ENCODE peak calls at places on chromosomes 5 and 9, in five cellular contexts. D is ovary; O is A549; B is CD8-positive, alpha-beta T cell; N is OCI-LY7. U is an unnamed sample.
A peak's percentile ranks its signal among the peaks of the same experiment; 100 is the strongest.

GRCh38 chr9:107809859-107810492 is 320.4 kb upstream of the KLF4 start:
- DNase-seq in D (no peak), O (no peak), B (no peak), N (no peak), U (peak; percentile 87)

GRCh38 chr5:74428275-74428674 is 212.3 kb downstream of the ENC1 start:
- DNase-seq in D (no peak), O (no peak), B (no peak), N (no peak), U (no peak)

GRCh38 chr5:61586096-61587084 is 254.3 kb downstream of the ZSWIM6 start:
- DNase-seq in D (peak; percentile 68), O (no peak), B (no peak), N (no peak), U (no peak)

GRCh38 chr5:178113141-178113787 is at the start of gene N4BP3:
- DNase-seq in D (peak; percentile 64), O (peak; percentile 60), B (peak; percentile 71), N (peak; percentile 93), U (peak; percentile 91)

GRCh38 chr5:16733597-16733996 is 116.8 kb upstream of the RETREG1 start:
- DNase-seq in D (no peak), O (no peak), B (no peak), N (no peak), U (no peak)

GRCh38 chr9:81499021-81499454 is 190.3 kb downstream of the TLE1 start:
- DNase-seq in D (no peak), O (no peak), B (no peak), N (no peak), U (no peak)

GRCh38 chr9:133580416-133580738 is 28.8 kb downstream of the FAM163B start:
- DNase-seq in D (no peak), O (no peak), B (no peak), N (peak; percentile 45), U (no peak)

GRCh38 chr5:179187229-179187678 is 127.1 kb downstream of the ZNF354C start:
- DNase-seq in D (no peak), O (no peak), B (no peak), N (no peak), U (no peak)

GRCh38 chr5:75054110-75054930 is 2.0 kb upstream of the GCNT4 start:
- DNase-seq in D (peak; percentile 62), O (no peak), B (no peak), N (no peak), U (no peak)

GRCh38 chr9:136700959-136701664 is 11.3 kb upstream of the DIPK1B start:
- DNase-seq in D (no peak), O (no peak), B (peak; percentile 32), N (no peak), U (no peak)

DNA sequence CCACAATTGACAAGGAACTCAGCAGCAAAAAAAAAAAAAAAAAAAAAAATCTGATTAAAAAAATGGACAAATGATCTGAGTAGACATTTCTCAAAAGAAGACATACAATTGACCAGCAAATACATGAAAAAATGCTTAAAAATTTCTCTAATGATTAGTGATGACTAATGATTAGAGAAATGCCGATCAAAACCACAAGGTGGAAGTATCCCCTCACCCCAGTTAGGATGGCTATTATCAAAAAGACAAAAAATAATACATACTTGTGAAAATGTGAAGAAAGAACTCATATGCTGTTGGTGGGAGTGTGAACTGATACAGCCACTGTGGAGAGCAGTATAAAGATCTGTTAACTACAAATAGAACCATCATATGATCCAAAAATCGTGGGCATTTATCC is 245.3 kb downstream of the OSTF1 start:
- DNase-seq in D (no peak), O (no peak), B (no peak), N (no peak), U (no peak)
- TF ChIP-seq CTCF in D (peak; percentile 58), O (no peak), B (no peak), N (peak; percentile 45), U (no peak)

GRCh38 chr9:127549218-127549617 is 62.9 kb upstream of the STXBP1 start:
- DNase-seq in D (no peak), O (no peak), B (no peak), N (no peak), U (no peak)
- H3K27ac ChIP-seq in D (no peak overlapping the region), O (no peak overlapping the region), B (no peak overlapping the region), N (no peak overlapping the region), U (peak overlapping the region; percentile 99)

GRCh38 chr5:98769006-98769255 is 4.5 kb upstream of the RGMB start:
- DNase-seq in D (peak; percentile 64), O (no peak), B (peak; percentile 18), N (no peak), U (no peak)
- TF ChIP-seq CTCF in D (peak; percentile 44), O (peak; percentile 77), B (no peak), N (peak; percentile 30), U (peak; percentile 78)

DNA sequence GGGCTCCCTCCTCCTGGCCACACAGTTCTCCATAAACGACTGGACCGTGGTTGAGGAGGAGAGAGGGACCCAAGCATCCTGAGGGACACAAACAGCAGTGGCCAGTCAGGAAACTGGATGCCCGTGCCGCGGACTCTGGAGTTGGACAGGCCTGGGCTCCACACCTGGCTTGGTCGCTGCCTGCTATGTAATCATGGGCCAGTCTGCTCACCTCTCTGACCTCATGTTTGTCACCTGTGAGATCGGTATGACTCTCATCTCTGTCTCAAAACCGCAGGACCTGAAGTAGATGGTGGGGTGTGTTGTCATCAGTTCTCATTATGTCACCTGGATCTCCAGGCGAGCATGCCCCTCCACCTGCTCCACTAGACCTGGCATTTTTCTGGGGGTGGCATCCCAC is 14.5 kb downstream of the CXXC5 start:
- DNase-seq in D (no peak), O (no peak), B (no peak), N (no peak), U (no peak)
- H3K27ac ChIP-seq in D (no peak overlapping the region), O (no peak overlapping the region), B (no peak overlapping the region), N (peak overlapping the region; percentile 99), U (peak overlapping the region; percentile 94)

GRCh38 chr9:14766299-14766698 is 43.8 kb upstream of the CER1 start:
- DNase-seq in D (no peak), O (no peak), B (no peak), N (no peak), U (no peak)

GRCh38 chr9:14770592-14770991 is 48.1 kb upstream of the CER1 start:
- DNase-seq in D (no peak), O (no peak), B (no peak), N (no peak), U (no peak)

GRCh38 chr9:14769235-14769580 is 46.7 kb upstream of the CER1 start:
- DNase-seq in D (no peak), O (no peak), B (no peak), N (peak; percentile 61), U (peak; percentile 13)

DNA sequence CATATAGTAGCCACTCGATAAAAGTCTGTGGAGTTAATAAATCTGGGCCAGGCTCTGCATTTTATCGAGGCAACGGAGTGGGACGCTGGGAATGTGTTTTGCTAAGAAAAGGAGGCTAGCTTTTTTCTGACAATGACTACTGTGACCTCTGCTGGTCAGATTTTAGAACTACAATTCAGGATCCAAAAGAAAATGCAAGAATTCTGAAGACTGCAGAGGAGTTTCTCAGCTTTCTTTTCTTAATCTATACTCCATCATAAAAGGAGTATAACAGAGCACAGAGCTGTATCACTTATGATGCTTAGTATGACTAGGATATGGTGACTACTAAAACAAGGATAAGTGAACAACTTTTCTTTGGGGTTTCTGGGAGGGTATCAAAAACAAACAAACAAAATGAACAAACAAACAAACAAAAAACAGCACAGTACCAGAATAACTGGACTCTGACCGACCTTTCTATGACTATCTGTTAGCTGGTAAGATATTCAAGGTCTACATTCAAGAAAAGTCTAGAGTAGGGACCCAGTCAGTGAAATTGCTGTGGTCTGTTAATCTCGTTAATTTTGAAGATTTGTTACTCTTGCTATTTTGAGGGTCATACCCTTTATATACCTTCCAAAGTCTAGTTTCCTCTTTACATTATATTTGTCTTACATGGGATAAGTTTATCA is 46.2 kb upstream of the CER1 start:
- DNase-seq in D (no peak), O (peak; percentile 23), B (no peak), N (peak; percentile 52), U (peak; percentile 24)
- TF ChIP-seq CTCF in D (peak; percentile 31), O (peak; percentile 78), B (peak; percentile 72), N (peak; percentile 87), U (peak; percentile 75)

GRCh38 chr5:110377411-110378392 is 348.8 kb downstream of the TMEM232 start:
- DNase-seq in D (no peak), O (no peak), B (no peak), N (no peak), U (no peak)
- H3K27ac ChIP-seq in D (no peak overlapping the region), O (no peak overlapping the region), B (no peak overlapping the region), N (no peak overlapping the region), U (no peak overlapping the region)

U was measured in RWPE1.